ENCODE peak calls at places on chromosome 15, in ten cellular contexts. F is GM10248; H is lung; I is central memory CD4-positive, alpha-beta T cell; C is pancreas; E is mucosa of gallbladder; P is HuH-7; N is A549; R is left ventricle myocardium inferior; U is lung microvascular endothelial cell. X is an unnamed sample.

GRCh38 chr15:25171856-25172687 is 217.3 kb downstream of the SNRPN start:
- DNase-seq in N (no peak), E (no peak), R (peak), H (peak), F (peak), P (no peak), C (peak), U (no peak), I (no peak), X (peak)

GRCh38 chr15:69843267-69843666 is 254.4 kb downstream of the TLE3 start:
- DNase-seq in C (no peak), N (no peak), F (no peak), E (no peak), P (no peak), I (no peak), R (no peak), H (no peak), U (no peak), X (no peak)

GRCh38 chr15:78938608-78939488 is 6.0 kb downstream of the CTSH start:
- DNase-seq in R (no peak), P (no peak), U (no peak), I (peak), F (peak), N (no peak), C (no peak), E (no peak), H (no peak), X (no peak)

GRCh38 chr15:57356636-57357035 is 19.7 kb upstream of the CGNL1 start:
- DNase-seq in I (no peak), C (no peak), U (peak), F (no peak), N (no peak), E (no peak), P (no peak), R (no peak), H (no peak), X (no peak)

GRCh38 chr15:65374831-65375401 is 2.9 kb downstream of the IGDCC3 start:
- DNase-seq in C (no peak), H (no peak), I (no peak), F (no peak), E (no peak), P (no peak), R (no peak), U (no peak), N (no peak), X (no peak)

GRCh38 chr15:83578706-83579105 is 75.2 kb upstream of the ADAMTSL3 start:
- DNase-seq in C (no peak), U (no peak), R (no peak), N (no peak), F (no peak), H (no peak), E (no peak), I (no peak), P (no peak), X (no peak)

GRCh38 chr15:69265347-69265955 is 33.3 kb upstream of the PAQR5 start:
- DNase-seq in U (peak), E (no peak), I (no peak), H (no peak), F (no peak), N (peak), R (no peak), P (peak), C (no peak), X (no peak)

GRCh38 chr15:40463886-40464545 is 6.8 kb upstream of the CHST14 start:
- DNase-seq in I (no peak), E (no peak), C (no peak), R (no peak), U (no peak), P (no peak), F (no peak), H (no peak), N (no peak), X (no peak)

GRCh38 chr15:35477853-35478252 is 68.1 kb downstream of the DPH6 start:
- DNase-seq in I (no peak), R (no peak), H (no peak), C (no peak), F (no peak), U (no peak), E (no peak), N (no peak), P (no peak), X (no peak)

GRCh38 chr15:100186366-100186765 is 155.4 kb downstream of the ADAMTS17 start:
- DNase-seq in H (no peak), I (no peak), C (no peak), E (no peak), F (no peak), P (no peak), R (no peak), U (no peak), N (no peak), X (no peak)

X was measured in ureter.